ENCODE peak calls at places on chromosome 12, in six cellular contexts. H, U, D, F, R and P are unnamed samples.

GRCh38 chr12:71415336-71416231 is 24.0 kb upstream of the LGR5 start:
- DNase-seq in H (peak; percentile 81), F (peak; percentile 74), U (no peak), D (peak; percentile 20), R (peak; percentile 62), P (peak; percentile 67)

GRCh38 chr12:49929581-49929980 is 21.0 kb upstream of the AQP2 start:
- DNase-seq in H (no peak), F (no peak), D (no peak), R (no peak), U (no peak), P (no peak)

GRCh38 chr12:121992059-121992879 is 29.4 kb upstream of the BCL7A start:
- DNase-seq in F (peak; percentile 97), D (peak; percentile 92), H (no peak), U (no peak), R (peak; percentile 93), P (peak; percentile 93)

GRCh38 chr12:61037792-61038191 is 1222.4 kb upstream of the USP15 start:
- DNase-seq in F (no peak), U (no peak), R (peak; percentile 2), H (no peak), D (no peak), P (no peak)

GRCh38 chr12:101891462-101891971 is 14.1 kb downstream of the DRAM1 start:
- DNase-seq in F (peak; percentile 65), R (peak; percentile 74), U (no peak), H (no peak), D (peak; percentile 75), P (peak; percentile 38)

GRCh38 chr12:103503546-103504480 is 8.0 kb upstream of the C12orf42 start:
- DNase-seq in H (peak; percentile 75), R (no peak), D (no peak), U (peak; percentile 35), F (no peak), P (no peak)

GRCh38 chr12:88945041-88945732 is 364.9 kb upstream of the KITLG start:
- DNase-seq in H (no peak), R (no peak), U (no peak), D (no peak), F (peak; percentile 88), P (no peak)

GRCh38 chr12:66092559-66093269 is 37.8 kb downstream of the LLPH start:
- DNase-seq in F (peak; percentile 48), R (peak; percentile 8), U (no peak), D (no peak), H (no peak), P (no peak)

GRCh38 chr12:49702676-49703228 is 4.5 kb downstream of the FMNL3 start:
- DNase-seq in D (no peak), U (no peak), H (no peak), R (no peak), F (no peak), P (no peak)

GRCh38 chr12:6943719-6944380 is at the start of the genes C12orf57 and RNU7-1:
- DNase-seq in H (peak; percentile 98), R (peak; percentile 50), U (peak; percentile 78), D (peak; percentile 77), F (no peak), P (peak; percentile 77)

GRCh38 chr12:65598688-65599087 is 225.6 kb upstream of the HMGA2 start:
- DNase-seq in F (no peak), H (no peak), D (no peak), R (no peak), U (no peak), P (no peak)

GRCh38 chr12:49548822-49549648 is 10.2 kb downstream of the KCNH3 start:
- DNase-seq in F (no peak), H (no peak), D (no peak), U (no peak), R (no peak), P (no peak)

GRCh38 chr12:103864710-103865109 is 23.7 kb upstream of the NT5DC3 start:
- DNase-seq in U (no peak), F (no peak), H (no peak), R (no peak), D (no peak), P (no peak)